ENCODE peak calls at places on chromosomes 11 and 22, in five cellular contexts. B is tibial artery, Q is endothelial cell of umbilical vein, O is uterus, G is foreskin fibroblast. L is an unnamed sample.

GRCh38 chr22:22371031-22371541 is 126.5 kb downstream of the VPREB1 start:
- DNase-seq in B (no peak), Q (no peak), O (no peak), G (no peak), L (no peak)

GRCh38 chr11:59012942-59013256 is 73.2 kb upstream of the GLYATL1B start:
- DNase-seq in B (no peak), Q (no peak), O (no peak), G (no peak), L (no peak)

GRCh38 chr11:118074785-118075184 is 2.1 kb upstream of the TMPRSS4 start:
- DNase-seq in B (no peak), Q (no peak), O (no peak), G (no peak), L (no peak)

GRCh38 chr11:18731949-18732821 is 6.2 kb upstream of the IGSF22 start:
- DNase-seq in B (peak), Q (peak), O (peak), G (peak), L (no peak)

GRCh38 chr11:109247071-109247470 is 174.9 kb upstream of the C11orf87 start:
- DNase-seq in B (no peak), Q (no peak), O (no peak), G (peak), L (no peak)

GRCh38 chr11:45390407-45390806 is 104.3 kb upstream of the SYT13 start:
- DNase-seq in B (no peak), Q (no peak), O (no peak), G (peak), L (no peak)

GRCh38 chr22:23074451-23074850 is 4.1 kb downstream of the GNAZ start:
- DNase-seq in B (no peak), Q (no peak), O (no peak), G (no peak), L (no peak)

GRCh38 chr11:119382101-119382500 is 611 bp upstream of the USP2 start:
- DNase-seq in B (no peak), Q (no peak), O (no peak), G (no peak), L (no peak)

GRCh38 chr11:1826552-1827094 is 8.2 kb upstream of the SYT8 start:
- DNase-seq in B (peak), Q (no peak), O (no peak), G (peak), L (no peak)

GRCh38 chr11:50412832-50413231 is 380.2 kb downstream of the OR4C45 start:
- DNase-seq in B (no peak), Q (no peak), O (no peak), G (no peak), L (no peak)

GRCh38 chr11:134538793-134539192 is 126.8 kb upstream of the B3GAT1 start:
- DNase-seq in B (no peak), Q (no peak), O (no peak), G (no peak), L (no peak)

GRCh38 chr11:16958833-16959232 is 55.4 kb downstream of the PLEKHA7 start:
- DNase-seq in B (no peak), Q (no peak), O (no peak), G (no peak), L (no peak)

GRCh38 chr11:70384486-70385152 is 13.7 kb upstream of the CTTN start:
- DNase-seq in B (no peak), Q (no peak), O (no peak), G (no peak), L (no peak)

GRCh38 chr11:130827697-130828377 is 88.4 kb downstream of the SNX19 start:
- DNase-seq in B (peak), Q (peak), O (peak), G (peak), L (no peak)

GRCh38 chr11:76783901-76784813 is 1.0 kb downstream of the TSKU start:
- DNase-seq in B (no peak), Q (peak), O (peak), G (peak), L (no peak)

GRCh38 chr11:74004694-74005615 is 3.9 kb downstream of the UCP3 start:
- DNase-seq in B (no peak), Q (no peak), O (no peak), G (no peak), L (no peak)

GRCh38 chr11:13140028-13140870 is 131.1 kb downstream of the RASSF10 start:
- DNase-seq in B (no peak), Q (no peak), O (no peak), G (peak), L (no peak)

GRCh38 chr11:106288057-106288456 is 210.6 kb downstream of the AASDHPPT start:
- DNase-seq in B (no peak), Q (no peak), O (no peak), G (peak), L (no peak)

GRCh38 chr11:10329935-10330334 is 25.1 kb downstream of the ADM start:
- DNase-seq in B (no peak), Q (peak), O (no peak), G (peak), L (no peak)

GRCh38 chr11:78759067-78759466 is 184.4 kb upstream of the NARS2 start:
- DNase-seq in B (no peak), Q (no peak), O (no peak), G (no peak), L (no peak)

GRCh38 chr11:82960000-82960778 is 58.7 kb downstream of the DDIAS start:
- DNase-seq in B (no peak), Q (no peak), O (no peak), G (no peak), L (peak)

GRCh38 chr11:79413258-79413657 is 27.6 kb downstream of the TENM4 start:
- DNase-seq in B (peak), Q (no peak), O (peak), G (peak), L (no peak)

GRCh38 chr11:101428918-101429317 is 154.9 kb downstream of the TRPC6 start:
- DNase-seq in B (no peak), Q (no peak), O (no peak), G (peak), L (no peak)

GRCh38 chr11:47558695-47559094 is 5.8 kb upstream of the CELF1 start:
- DNase-seq in B (no peak), Q (no peak), O (no peak), G (no peak), L (no peak)

GRCh38 chr11:63871962-63872832 is 33.3 kb downstream of the MARK2 start:
- DNase-seq in B (peak), Q (peak), O (peak), G (peak), L (peak)

GRCh38 chr11:10623797-10624761 is 55.6 kb upstream of the LYVE1 start:
- DNase-seq in B (no peak), Q (no peak), O (no peak), G (peak), L (no peak)

GRCh38 chr11:43392713-43393112 is 34.0 kb downstream of the TTC17 start:
- DNase-seq in B (no peak), Q (no peak), O (no peak), G (no peak), L (no peak)

DNA sequence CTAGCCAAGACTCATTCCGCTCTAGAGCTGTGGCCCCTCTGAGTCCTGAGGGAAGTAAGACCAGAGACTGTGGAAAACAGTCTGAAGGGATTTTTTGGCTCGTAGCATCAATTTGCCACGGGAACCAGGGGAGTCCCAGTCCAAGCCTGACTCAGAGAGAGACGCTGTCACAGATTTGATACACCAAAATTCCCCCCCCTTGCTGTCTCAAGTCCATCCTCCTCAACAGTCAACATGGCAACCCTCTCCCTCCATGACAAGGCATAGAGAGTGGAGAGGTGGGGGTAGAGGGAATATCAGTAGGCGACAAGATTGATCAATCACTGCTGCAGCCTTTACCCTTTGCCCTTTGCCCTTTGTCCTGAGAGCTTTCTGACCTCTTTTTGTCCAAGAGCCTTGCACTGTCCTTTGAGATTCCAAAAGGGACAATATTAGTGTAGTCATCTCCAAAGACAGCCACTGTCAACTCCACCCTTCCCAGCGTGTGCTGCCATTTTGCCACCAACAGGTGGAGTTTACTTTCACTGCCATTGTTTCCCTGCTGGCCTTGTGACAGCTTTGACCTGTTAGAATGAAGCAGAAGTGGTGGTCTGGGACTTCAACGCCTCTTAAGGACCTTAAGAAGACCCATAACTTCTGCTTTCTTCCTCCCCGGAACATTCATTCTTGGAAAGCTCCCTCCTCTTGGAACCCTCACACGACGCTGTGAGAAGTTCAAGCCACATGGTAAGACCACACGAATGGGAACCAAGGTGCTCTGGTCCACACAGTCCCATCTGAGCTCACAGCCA is 7.3 kb downstream of the SLC15A3 start:
- DNase-seq in B (no peak), Q (no peak), O (no peak), G (no peak), L (no peak)
- TF ChIP-seq CTCF in B (no peak), Q (no peak), O (no peak), G (peak), L (peak)

GRCh38 chr11:34790620-34791019 is 125.6 kb downstream of the APIP start:
- DNase-seq in B (no peak), Q (peak), O (no peak), G (no peak), L (no peak)
- TF ChIP-seq CTCF in B (no peak), Q (no peak), O (no peak), G (no peak), L (no peak)

DNA sequence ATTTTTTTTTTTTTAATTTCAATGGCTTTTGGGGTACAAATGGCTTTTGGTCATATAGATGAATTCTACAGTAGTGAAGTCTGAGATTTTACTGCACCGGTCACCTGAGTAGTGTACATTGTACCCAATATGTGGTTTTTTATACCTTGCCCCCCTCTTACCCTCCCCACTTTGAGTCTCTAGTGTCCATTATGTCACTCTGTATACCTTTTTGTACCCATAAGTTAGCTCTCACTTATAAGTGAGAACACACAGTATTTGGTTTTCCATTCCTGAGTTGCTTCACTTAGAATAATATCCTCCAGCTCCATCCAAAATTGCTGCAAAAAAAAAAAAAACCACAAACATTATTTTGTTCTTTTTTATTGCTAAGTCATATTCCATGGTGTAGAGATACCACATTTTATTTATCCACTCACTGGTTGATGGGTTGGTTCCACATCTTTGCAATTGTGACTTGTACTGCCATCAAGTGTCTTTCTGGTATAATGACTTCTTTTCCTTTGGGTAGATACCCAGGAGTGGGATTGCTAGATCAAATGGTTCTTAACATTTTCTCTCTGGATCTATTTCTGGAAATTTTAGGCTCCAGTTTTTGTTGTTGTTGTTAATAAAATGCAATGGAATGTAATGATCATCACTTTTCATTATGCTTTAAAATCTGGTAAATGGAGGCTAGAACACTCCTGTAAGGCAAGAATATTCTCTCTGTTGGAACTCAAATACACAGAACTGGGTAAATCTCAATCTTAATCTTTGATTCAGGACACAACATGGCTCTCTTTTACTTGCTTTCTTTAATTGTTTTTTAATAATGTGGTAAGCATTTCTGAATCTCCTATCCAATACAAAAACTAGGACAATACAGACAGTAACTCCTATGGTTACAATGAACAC is 10.3 kb downstream of the NEAT1 start:
- DNase-seq in B (no peak), Q (peak), O (no peak), G (peak), L (no peak)
- TF ChIP-seq CTCF in B (peak), Q (no peak), O (peak), G (no peak), L (no peak)

DNA sequence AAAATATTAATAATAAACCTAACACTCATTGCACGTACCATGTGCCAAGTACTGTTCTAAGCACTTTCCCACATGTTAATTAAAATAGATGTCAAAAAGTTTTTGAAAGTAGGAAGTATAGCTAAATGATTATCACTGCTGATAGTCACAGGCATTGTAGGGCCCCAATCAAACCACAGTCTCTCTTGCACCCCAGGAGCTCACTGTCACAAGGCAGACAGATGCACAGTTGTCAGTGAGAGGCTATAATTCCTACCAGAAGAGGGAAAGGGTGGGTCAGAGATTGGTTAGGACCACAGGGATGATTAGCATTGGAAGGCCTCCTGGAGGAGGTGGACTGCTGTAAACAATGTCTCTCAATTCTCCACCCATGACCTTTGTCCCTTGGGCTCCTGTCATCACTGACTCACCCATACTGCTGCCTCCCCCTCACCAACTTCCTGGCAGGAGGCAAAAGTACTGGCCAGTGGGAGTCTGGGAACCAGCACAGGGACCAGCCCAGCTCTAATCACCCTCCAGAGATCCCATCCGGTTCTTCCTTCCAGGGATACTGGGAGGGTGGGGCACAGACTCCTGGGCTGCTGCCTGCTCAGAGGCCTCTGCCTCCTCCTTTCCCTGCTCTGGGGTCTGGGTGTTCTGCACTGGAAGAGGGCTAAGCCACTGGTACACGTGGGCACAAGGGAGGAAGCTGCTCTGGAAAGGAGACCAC is 1.1 kb upstream of the POLD4 start:
- DNase-seq in B (peak), Q (peak), O (peak), G (peak), L (no peak)
- TF ChIP-seq CTCF in B (no peak), Q (no peak), O (no peak), G (peak), L (no peak)

GRCh38 chr11:128776434-128777284 is 82.8 kb downstream of the FLI1 start:
- DNase-seq in B (no peak), Q (no peak), O (peak), G (no peak), L (peak)
- TF ChIP-seq CTCF in B (peak), Q (peak), O (no peak), G (peak), L (peak)

DNA sequence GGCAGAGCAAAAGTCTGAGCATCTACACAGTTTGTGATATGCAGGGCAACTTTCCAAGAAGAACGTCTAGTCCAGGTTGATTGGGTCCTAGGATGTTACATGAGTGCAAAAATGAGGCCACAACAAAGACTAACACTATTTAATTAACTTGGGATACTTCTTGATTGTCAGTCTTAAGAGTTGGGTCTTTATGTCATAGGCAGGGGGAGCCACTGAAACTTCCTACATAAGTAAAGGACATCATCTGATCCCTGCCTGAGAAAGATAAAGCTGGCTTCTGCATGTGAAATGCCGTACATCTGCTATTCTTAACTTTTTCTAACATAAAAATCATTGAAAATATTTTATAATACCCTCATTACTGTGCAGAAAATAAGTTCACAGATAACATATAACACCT is 525.5 kb downstream of the NTM start:
- DNase-seq in B (no peak), Q (no peak), O (no peak), G (no peak), L (no peak)
- TF ChIP-seq CTCF in B (no peak), Q (no peak), O (no peak), G (no peak), L (no peak)

GRCh38 chr11:122756417-122756816 is 81.9 kb upstream of the CRTAM start:
- DNase-seq in B (peak), Q (no peak), O (no peak), G (no peak), L (no peak)

GRCh38 chr11:122755409-122755808 is 82.9 kb upstream of the CRTAM start:
- DNase-seq in B (no peak), Q (no peak), O (no peak), G (no peak), L (no peak)

GRCh38 chr11:122755941-122756340 is 82.4 kb upstream of the CRTAM start:
- DNase-seq in B (no peak), Q (no peak), O (no peak), G (no peak), L (no peak)

GRCh38 chr11:122754028-122754427 is 84.3 kb upstream of the CRTAM start:
- DNase-seq in B (no peak), Q (peak), O (no peak), G (no peak), L (no peak)

GRCh38 chr11:122754553-122755322 is 83.6 kb upstream of the CRTAM start:
- DNase-seq in B (no peak), Q (no peak), O (no peak), G (no peak), L (no peak)
- TF ChIP-seq CTCF in B (no peak), Q (peak), O (peak), G (peak), L (peak)

L was measured in GM06990.